ENCODE peak calls at places on chromosome 19, in nine cellular contexts. One of them, this sample, is unnamed.
A peak's percentile ranks its signal among the peaks of the same experiment; 100 is the strongest.

GRCh38 chr19:39365531-39365930 is 23.3 kb downstream of the SAMD4B start:
- DNase-seq in thyroid gland: no peak
- DNase-seq in cardiac fibroblast: no peak
- DNase-seq in NCI-H345: no peak
- DNase-seq in activated naive CD4-positive, alpha-beta T cell treated with anti-CD3 and anti-CD28 coated beads, Interleukin-2, amount 50 U/mL, for 72 hours: no peak
- DNase-seq in fibroblast of gingiva: no peak
- DNase-seq in naive thymus-derived CD8-positive, alpha-beta T cell: no peak
- DNase-seq in NCI-H774: no peak
- DNase-seq in non-pigmented ciliary epithelial cell: no peak
- DNase-seq in this sample: no peak

GRCh38 chr19:43329989-43330388 is 23.5 kb upstream of the CD177 start:
- DNase-seq in non-pigmented ciliary epithelial cell: no peak
- DNase-seq in naive thymus-derived CD8-positive, alpha-beta T cell: no peak
- DNase-seq in cardiac fibroblast: no peak
- DNase-seq in fibroblast of gingiva: no peak
- DNase-seq in activated naive CD4-positive, alpha-beta T cell treated with anti-CD3 and anti-CD28 coated beads, Interleukin-2, amount 50 U/mL, for 72 hours: no peak
- DNase-seq in NCI-H345: no peak
- DNase-seq in thyroid gland: no peak
- DNase-seq in NCI-H774: no peak
- DNase-seq in this sample: no peak

GRCh38 chr19:13784731-13785452 is 10.4 kb upstream of the ZSWIM4 start:
- DNase-seq in NCI-H774: peak; percentile 39
- DNase-seq in naive thymus-derived CD8-positive, alpha-beta T cell: peak; percentile 69
- DNase-seq in NCI-H345: peak; percentile 16
- DNase-seq in thyroid gland: peak; percentile 79
- DNase-seq in fibroblast of gingiva: peak; percentile 59
- DNase-seq in activated naive CD4-positive, alpha-beta T cell treated with anti-CD3 and anti-CD28 coated beads, Interleukin-2, amount 50 U/mL, for 72 hours: peak; percentile 78
- DNase-seq in cardiac fibroblast: peak; percentile 72
- DNase-seq in non-pigmented ciliary epithelial cell: no peak
- DNase-seq in this sample: peak; percentile 51

GRCh38 chr19:33273881-33274662 is 28.3 kb downstream of the CEBPA start:
- DNase-seq in thyroid gland: no peak
- DNase-seq in activated naive CD4-positive, alpha-beta T cell treated with anti-CD3 and anti-CD28 coated beads, Interleukin-2, amount 50 U/mL, for 72 hours: no peak
- DNase-seq in naive thymus-derived CD8-positive, alpha-beta T cell: no peak
- DNase-seq in cardiac fibroblast: peak; percentile 93
- DNase-seq in NCI-H345: no peak
- DNase-seq in fibroblast of gingiva: peak; percentile 80
- DNase-seq in NCI-H774: no peak
- DNase-seq in non-pigmented ciliary epithelial cell: peak; percentile 57
- DNase-seq in this sample: no peak

GRCh38 chr19:7018828-7019227 is 2.4 kb downstream of the MBD3L2B start:
- DNase-seq in thyroid gland: no peak
- DNase-seq in naive thymus-derived CD8-positive, alpha-beta T cell: no peak
- DNase-seq in activated naive CD4-positive, alpha-beta T cell treated with anti-CD3 and anti-CD28 coated beads, Interleukin-2, amount 50 U/mL, for 72 hours: no peak
- DNase-seq in NCI-H345: no peak
- DNase-seq in cardiac fibroblast: no peak
- DNase-seq in fibroblast of gingiva: no peak
- DNase-seq in NCI-H774: no peak
- DNase-seq in non-pigmented ciliary epithelial cell: no peak
- DNase-seq in this sample: no peak

GRCh38 chr19:14023404-14024235 is 4.3 kb upstream of the RLN3 start:
- DNase-seq in NCI-H774: no peak
- DNase-seq in cardiac fibroblast: peak; percentile 65
- DNase-seq in activated naive CD4-positive, alpha-beta T cell treated with anti-CD3 and anti-CD28 coated beads, Interleukin-2, amount 50 U/mL, for 72 hours: no peak
- DNase-seq in thyroid gland: peak; percentile 41
- DNase-seq in fibroblast of gingiva: peak; percentile 32
- DNase-seq in naive thymus-derived CD8-positive, alpha-beta T cell: no peak
- DNase-seq in non-pigmented ciliary epithelial cell: no peak
- DNase-seq in NCI-H345: no peak
- DNase-seq in this sample: no peak

GRCh38 chr19:14703833-14704232 is 14.0 kb downstream of the ZNF333 start:
- DNase-seq in fibroblast of gingiva: no peak
- DNase-seq in thyroid gland: no peak
- DNase-seq in NCI-H774: no peak
- DNase-seq in activated naive CD4-positive, alpha-beta T cell treated with anti-CD3 and anti-CD28 coated beads, Interleukin-2, amount 50 U/mL, for 72 hours: no peak
- DNase-seq in naive thymus-derived CD8-positive, alpha-beta T cell: no peak
- DNase-seq in NCI-H345: no peak
- DNase-seq in cardiac fibroblast: no peak
- DNase-seq in non-pigmented ciliary epithelial cell: no peak
- DNase-seq in this sample: no peak

GRCh38 chr19:42468273-42468796 is 25.6 kb upstream of the CXCL17 start:
- DNase-seq in NCI-H774: no peak
- DNase-seq in thyroid gland: no peak
- DNase-seq in NCI-H345: no peak
- DNase-seq in fibroblast of gingiva: peak; percentile 79
- DNase-seq in activated naive CD4-positive, alpha-beta T cell treated with anti-CD3 and anti-CD28 coated beads, Interleukin-2, amount 50 U/mL, for 72 hours: no peak
- DNase-seq in cardiac fibroblast: peak; percentile 92
- DNase-seq in non-pigmented ciliary epithelial cell: peak; percentile 4
- DNase-seq in naive thymus-derived CD8-positive, alpha-beta T cell: no peak
- DNase-seq in this sample: no peak

GRCh38 chr19:10288662-10289166 is 1.0 kb upstream of the ICAM5 start:
- DNase-seq in non-pigmented ciliary epithelial cell: no peak
- DNase-seq in NCI-H345: peak; percentile 7
- DNase-seq in thyroid gland: no peak
- DNase-seq in naive thymus-derived CD8-positive, alpha-beta T cell: no peak
- DNase-seq in fibroblast of gingiva: no peak
- DNase-seq in activated naive CD4-positive, alpha-beta T cell treated with anti-CD3 and anti-CD28 coated beads, Interleukin-2, amount 50 U/mL, for 72 hours: no peak
- DNase-seq in cardiac fibroblast: peak; percentile 36
- DNase-seq in NCI-H774: peak; percentile 43
- DNase-seq in this sample: no peak

GRCh38 chr19:5627395-5627904 is 4.6 kb downstream of the SAFB start:
- DNase-seq in activated naive CD4-positive, alpha-beta T cell treated with anti-CD3 and anti-CD28 coated beads, Interleukin-2, amount 50 U/mL, for 72 hours: no peak
- DNase-seq in cardiac fibroblast: peak; percentile 47
- DNase-seq in fibroblast of gingiva: no peak
- DNase-seq in non-pigmented ciliary epithelial cell: no peak
- DNase-seq in naive thymus-derived CD8-positive, alpha-beta T cell: no peak
- DNase-seq in thyroid gland: no peak
- DNase-seq in NCI-H345: no peak
- DNase-seq in NCI-H774: no peak
- DNase-seq in this sample: peak; percentile 56

GRCh38 chr19:29211562-29212416 is 1.2 kb downstream of the UQCRFS1 start:
- DNase-seq in thyroid gland: no peak
- DNase-seq in cardiac fibroblast: peak; percentile 31
- DNase-seq in fibroblast of gingiva: peak; percentile 8
- DNase-seq in naive thymus-derived CD8-positive, alpha-beta T cell: no peak
- DNase-seq in non-pigmented ciliary epithelial cell: no peak
- DNase-seq in NCI-H345: no peak
- DNase-seq in activated naive CD4-positive, alpha-beta T cell treated with anti-CD3 and anti-CD28 coated beads, Interleukin-2, amount 50 U/mL, for 72 hours: no peak
- DNase-seq in NCI-H774: no peak
- DNase-seq in this sample: no peak

GRCh38 chr19:4502282-4503223 is 15.7 kb downstream of the PLIN4 start:
- DNase-seq in NCI-H345: no peak
- DNase-seq in naive thymus-derived CD8-positive, alpha-beta T cell: no peak
- DNase-seq in cardiac fibroblast: no peak
- DNase-seq in thyroid gland: no peak
- DNase-seq in non-pigmented ciliary epithelial cell: no peak
- DNase-seq in fibroblast of gingiva: no peak
- DNase-seq in NCI-H774: no peak
- DNase-seq in activated naive CD4-positive, alpha-beta T cell treated with anti-CD3 and anti-CD28 coated beads, Interleukin-2, amount 50 U/mL, for 72 hours: no peak
- DNase-seq in this sample: no peak

GRCh38 chr19:46350029-46350757 is 3.3 kb downstream of the PPP5C start:
- DNase-seq in cardiac fibroblast: no peak
- DNase-seq in NCI-H345: no peak
- DNase-seq in non-pigmented ciliary epithelial cell: no peak
- DNase-seq in NCI-H774: no peak
- DNase-seq in activated naive CD4-positive, alpha-beta T cell treated with anti-CD3 and anti-CD28 coated beads, Interleukin-2, amount 50 U/mL, for 72 hours: no peak
- DNase-seq in naive thymus-derived CD8-positive, alpha-beta T cell: no peak
- DNase-seq in thyroid gland: peak; percentile 31
- DNase-seq in fibroblast of gingiva: no peak
- DNase-seq in this sample: no peak

GRCh38 chr19:5782322-5782721 is 2.2 kb downstream of the PRR22 start:
- DNase-seq in activated naive CD4-positive, alpha-beta T cell treated with anti-CD3 and anti-CD28 coated beads, Interleukin-2, amount 50 U/mL, for 72 hours: no peak
- DNase-seq in NCI-H345: no peak
- DNase-seq in non-pigmented ciliary epithelial cell: no peak
- DNase-seq in cardiac fibroblast: no peak
- DNase-seq in thyroid gland: no peak
- DNase-seq in NCI-H774: no peak
- DNase-seq in naive thymus-derived CD8-positive, alpha-beta T cell: no peak
- DNase-seq in fibroblast of gingiva: no peak
- DNase-seq in this sample: no peak

GRCh38 chr19:3285647-3286176 is 61.3 kb downstream of the CELF5 start:
- DNase-seq in activated naive CD4-positive, alpha-beta T cell treated with anti-CD3 and anti-CD28 coated beads, Interleukin-2, amount 50 U/mL, for 72 hours: no peak
- DNase-seq in NCI-H774: peak; percentile 85
- DNase-seq in NCI-H345: peak; percentile 75
- DNase-seq in thyroid gland: no peak
- DNase-seq in fibroblast of gingiva: no peak
- DNase-seq in non-pigmented ciliary epithelial cell: no peak
- DNase-seq in naive thymus-derived CD8-positive, alpha-beta T cell: peak; percentile 75
- DNase-seq in cardiac fibroblast: no peak
- DNase-seq in this sample: no peak

GRCh38 chr19:49704888-49705642 is 14.1 kb downstream of the CPT1C start:
- DNase-seq in fibroblast of gingiva: no peak
- DNase-seq in NCI-H774: no peak
- DNase-seq in non-pigmented ciliary epithelial cell: no peak
- DNase-seq in naive thymus-derived CD8-positive, alpha-beta T cell: no peak
- DNase-seq in cardiac fibroblast: no peak
- DNase-seq in NCI-H345: no peak
- DNase-seq in thyroid gland: no peak
- DNase-seq in activated naive CD4-positive, alpha-beta T cell treated with anti-CD3 and anti-CD28 coated beads, Interleukin-2, amount 50 U/mL, for 72 hours: no peak
- DNase-seq in this sample: no peak

GRCh38 chr19:37778613-37779138 is 710 bp downstream of the ZNF573 start:
- DNase-seq in fibroblast of gingiva: peak; percentile 8
- DNase-seq in naive thymus-derived CD8-positive, alpha-beta T cell: no peak
- DNase-seq in non-pigmented ciliary epithelial cell: no peak
- DNase-seq in activated naive CD4-positive, alpha-beta T cell treated with anti-CD3 and anti-CD28 coated beads, Interleukin-2, amount 50 U/mL, for 72 hours: no peak
- DNase-seq in NCI-H774: no peak
- DNase-seq in NCI-H345: peak; percentile 25
- DNase-seq in cardiac fibroblast: peak; percentile 25
- DNase-seq in thyroid gland: no peak
- DNase-seq in this sample: no peak

GRCh38 chr19:4844348-4845179 is 13.1 kb upstream of the TICAM1 start:
- DNase-seq in fibroblast of gingiva: peak; percentile 75
- DNase-seq in thyroid gland: no peak
- DNase-seq in NCI-H345: no peak
- DNase-seq in activated naive CD4-positive, alpha-beta T cell treated with anti-CD3 and anti-CD28 coated beads, Interleukin-2, amount 50 U/mL, for 72 hours: no peak
- DNase-seq in NCI-H774: no peak
- DNase-seq in non-pigmented ciliary epithelial cell: no peak
- DNase-seq in cardiac fibroblast: peak; percentile 22
- DNase-seq in naive thymus-derived CD8-positive, alpha-beta T cell: no peak
- DNase-seq in this sample: no peak

GRCh38 chr19:16834747-16835146 is 5.5 kb downstream of the SIN3B start:
- DNase-seq in NCI-H774: no peak
- DNase-seq in non-pigmented ciliary epithelial cell: no peak
- DNase-seq in NCI-H345: no peak
- DNase-seq in activated naive CD4-positive, alpha-beta T cell treated with anti-CD3 and anti-CD28 coated beads, Interleukin-2, amount 50 U/mL, for 72 hours: no peak
- DNase-seq in thyroid gland: no peak
- DNase-seq in naive thymus-derived CD8-positive, alpha-beta T cell: no peak
- DNase-seq in cardiac fibroblast: peak; percentile 59
- DNase-seq in fibroblast of gingiva: no peak
- DNase-seq in this sample: no peak

GRCh38 chr19:1042689-1043511 is 3.0 kb downstream of the ABCA7 start:
- DNase-seq in naive thymus-derived CD8-positive, alpha-beta T cell: no peak
- DNase-seq in thyroid gland: no peak
- DNase-seq in NCI-H774: no peak
- DNase-seq in fibroblast of gingiva: no peak
- DNase-seq in activated naive CD4-positive, alpha-beta T cell treated with anti-CD3 and anti-CD28 coated beads, Interleukin-2, amount 50 U/mL, for 72 hours: no peak
- DNase-seq in NCI-H345: peak; percentile 33
- DNase-seq in non-pigmented ciliary epithelial cell: no peak
- DNase-seq in cardiac fibroblast: no peak
- DNase-seq in this sample: no peak

GRCh38 chr19:56348289-56348877 is 33.7 kb upstream of the ZSCAN5A start:
- DNase-seq in thyroid gland: no peak
- DNase-seq in naive thymus-derived CD8-positive, alpha-beta T cell: no peak
- DNase-seq in NCI-H345: no peak
- DNase-seq in cardiac fibroblast: peak; percentile 43
- DNase-seq in non-pigmented ciliary epithelial cell: no peak
- DNase-seq in fibroblast of gingiva: no peak
- DNase-seq in activated naive CD4-positive, alpha-beta T cell treated with anti-CD3 and anti-CD28 coated beads, Interleukin-2, amount 50 U/mL, for 72 hours: no peak
- DNase-seq in NCI-H774: no peak
- DNase-seq in this sample: no peak